ENCODE peak calls at places on chromosomes 11 and 22, in seven cellular contexts. L is stimulated activated naive CD8-positive, alpha-beta T cell treated with anti-CD3 and anti-CD28 coated beads, Interleukin-15, amount 100 ng/mL, for 72 hours; G is naive thymus-derived CD4-positive, alpha-beta T cell; X is mammary epithelial cell; Z is pons; M is substantia nigra; E is amniotic stem cell. N is an unnamed sample.

GRCh38 chr11:9123595-9124304 is 32.4 kb upstream of the SCUBE2 start:
- DNase-seq in L (no peak), G (no peak), X (no peak), Z (no peak), M (no peak), E (no peak), N (no peak)

GRCh38 chr11:117461396-117462182 is 133.9 kb downstream of the CEP164 start:
- DNase-seq in L (no peak), G (no peak), X (no peak), Z (no peak), M (no peak), E (no peak), N (no peak)

GRCh38 chr11:8863838-8864237 is 47.2 kb upstream of the AKIP1 start:
- DNase-seq in L (no peak), G (no peak), X (peak; percentile 65), Z (no peak), M (no peak), E (peak; percentile 46), N (no peak)

GRCh38 chr11:29452131-29452530 is 564.7 kb downstream of the KCNA4 start:
- DNase-seq in L (no peak), G (no peak), X (peak; percentile 59), Z (no peak), M (no peak), E (no peak), N (peak; percentile 7)

GRCh38 chr22:28894793-28895192 is 11.4 kb downstream of the ZNRF3 start:
- DNase-seq in L (no peak), G (no peak), X (no peak), Z (no peak), M (no peak), E (no peak), N (no peak)

GRCh38 chr22:49519117-49519737 is 308.4 kb downstream of the BRD1 start:
- DNase-seq in L (no peak), G (no peak), X (no peak), Z (no peak), M (no peak), E (no peak), N (no peak)

GRCh38 chr22:20781272-20781990 is 7.5 kb downstream of the SERPIND1 start:
- DNase-seq in L (no peak), G (no peak), X (peak; percentile 29), Z (no peak), M (no peak), E (no peak), N (no peak)

GRCh38 chr11:73223998-73224730 is 6.1 kb downstream of the P2RY2 start:
- DNase-seq in L (no peak), G (no peak), X (no peak), Z (no peak), M (no peak), E (no peak), N (no peak)

GRCh38 chr11:1283091-1283511 is 26.3 kb downstream of the TOLLIP start:
- DNase-seq in L (no peak), G (no peak), X (no peak), Z (no peak), M (no peak), E (no peak), N (no peak)

GRCh38 chr11:35167451-35167954 is 28.5 kb downstream of the CD44 start:
- DNase-seq in L (no peak), G (no peak), X (no peak), Z (no peak), M (no peak), E (no peak), N (no peak)

GRCh38 chr11:76233936-76234703 is 27.8 kb upstream of the WNT11 start:
- DNase-seq in L (no peak), G (no peak), X (peak; percentile 14), Z (peak; percentile 34), M (peak; percentile 41), E (no peak), N (peak; percentile 53)

GRCh38 chr11:45037425-45038005 is 86.8 kb upstream of the TP53I11 start:
- DNase-seq in L (no peak), G (no peak), X (no peak), Z (no peak), M (no peak), E (no peak), N (no peak)

GRCh38 chr22:39940757-39941305 is 19.4 kb upstream of the TMA7B start:
- DNase-seq in L (no peak), G (no peak), X (no peak), Z (no peak), M (no peak), E (no peak), N (peak; percentile 28)

GRCh38 chr22:30413745-30414524 is 11.6 kb upstream of the MTFP1 start:
- DNase-seq in L (no peak), G (no peak), X (no peak), Z (no peak), M (no peak), E (no peak), N (peak; percentile 65)

GRCh38 chr11:95138448-95138847 is 48.8 kb downstream of the ENDOD1 start:
- DNase-seq in L (no peak), G (no peak), X (no peak), Z (peak; percentile 56), M (no peak), E (no peak), N (no peak)

N was measured in Ammon's horn.